ENCODE peak calls at places on chromosome 12, in six cellular contexts. One of them, this sample, is unnamed.

GRCh38 chr12:69490920-69491643 is 20.9 kb downstream of the FRS2 start:
- DNase-seq in GM12878: no peak
- DNase-seq in SK-N-SH: no peak
- DNase-seq in HepG2: no peak
- DNase-seq in K562: no peak
- DNase-seq in HL-60: peak
- DNase-seq in this sample: no peak

GRCh38 chr12:5648692-5649338 is 216.9 kb downstream of the NTF3 start:
- DNase-seq in GM12878: no peak
- DNase-seq in SK-N-SH: no peak
- DNase-seq in HepG2: peak
- DNase-seq in K562: peak
- DNase-seq in HL-60: no peak
- DNase-seq in this sample: peak

GRCh38 chr12:77855548-77855947 is 24.9 kb downstream of the NAV3 start:
- DNase-seq in GM12878: no peak
- DNase-seq in SK-N-SH: peak
- DNase-seq in HepG2: no peak
- DNase-seq in K562: no peak
- DNase-seq in HL-60: no peak
- DNase-seq in this sample: no peak

GRCh38 chr12:21527451-21528180 is 1.5 kb downstream of the SPX start:
- DNase-seq in GM12878: peak
- DNase-seq in SK-N-SH: peak
- DNase-seq in HepG2: no peak
- DNase-seq in K562: no peak
- DNase-seq in HL-60: peak
- DNase-seq in this sample: peak

GRCh38 chr12:84874125-84874824 is 38.3 kb downstream of the SLC6A15 start:
- DNase-seq in GM12878: no peak
- DNase-seq in SK-N-SH: peak
- DNase-seq in HepG2: peak
- DNase-seq in K562: peak
- DNase-seq in HL-60: peak
- DNase-seq in this sample: no peak

GRCh38 chr12:39124768-39125167 is 219.4 kb upstream of the CPNE8 start:
- DNase-seq in GM12878: no peak
- DNase-seq in SK-N-SH: no peak
- DNase-seq in HepG2: no peak
- DNase-seq in K562: no peak
- DNase-seq in HL-60: no peak
- DNase-seq in this sample: no peak

GRCh38 chr12:118429703-118430383 is 53.5 kb downstream of the SUDS3 start:
- DNase-seq in GM12878: no peak
- DNase-seq in SK-N-SH: no peak
- DNase-seq in HepG2: no peak
- DNase-seq in K562: no peak
- DNase-seq in HL-60: no peak
- DNase-seq in this sample: no peak

GRCh38 chr12:52514471-52515318 is 5.5 kb downstream of the KRT5 start:
- DNase-seq in GM12878: no peak
- DNase-seq in SK-N-SH: no peak
- DNase-seq in HepG2: no peak
- DNase-seq in K562: no peak
- DNase-seq in HL-60: no peak
- DNase-seq in this sample: peak

GRCh38 chr12:109981311-109981710 is 14.9 kb downstream of the GIT2 start:
- DNase-seq in GM12878: no peak
- DNase-seq in SK-N-SH: no peak
- DNase-seq in HepG2: no peak
- DNase-seq in K562: no peak
- DNase-seq in HL-60: no peak
- DNase-seq in this sample: no peak

GRCh38 chr12:50620975-50621360 is 116.2 kb downstream of the DIP2B start:
- DNase-seq in GM12878: no peak
- DNase-seq in SK-N-SH: no peak
- DNase-seq in HepG2: no peak
- DNase-seq in K562: no peak
- DNase-seq in HL-60: no peak
- DNase-seq in this sample: no peak

GRCh38 chr12:120394483-120395367 is 25.8 kb upstream of the MSI1 start:
- DNase-seq in GM12878: no peak
- DNase-seq in SK-N-SH: no peak
- DNase-seq in HepG2: no peak
- DNase-seq in K562: no peak
- DNase-seq in HL-60: no peak
- DNase-seq in this sample: peak

GRCh38 chr12:51721281-51721940 is 127.1 kb downstream of the FIGNL2 start:
- DNase-seq in GM12878: no peak
- DNase-seq in SK-N-SH: peak
- DNase-seq in HepG2: no peak
- DNase-seq in K562: peak
- DNase-seq in HL-60: peak
- DNase-seq in this sample: peak

GRCh38 chr12:40522837-40523236 is 169.4 kb upstream of the CNTN1 start:
- DNase-seq in GM12878: no peak
- DNase-seq in SK-N-SH: no peak
- DNase-seq in HepG2: no peak
- DNase-seq in K562: no peak
- DNase-seq in HL-60: no peak
- DNase-seq in this sample: no peak

GRCh38 chr12:70561550-70561949 is 75.7 kb downstream of the PTPRB start:
- DNase-seq in GM12878: no peak
- DNase-seq in SK-N-SH: no peak
- DNase-seq in HepG2: peak
- DNase-seq in K562: no peak
- DNase-seq in HL-60: no peak
- DNase-seq in this sample: no peak

GRCh38 chr12:54038760-54039414 is 6.0 kb downstream of the HOXC5 start:
- DNase-seq in GM12878: no peak
- DNase-seq in SK-N-SH: no peak
- DNase-seq in HepG2: no peak
- DNase-seq in K562: no peak
- DNase-seq in HL-60: no peak
- DNase-seq in this sample: no peak

GRCh38 chr12:89662623-89663022 is 46.0 kb downstream of the ATP2B1 start:
- DNase-seq in GM12878: no peak
- DNase-seq in SK-N-SH: no peak
- DNase-seq in HepG2: no peak
- DNase-seq in K562: no peak
- DNase-seq in HL-60: no peak
- DNase-seq in this sample: no peak

GRCh38 chr12:116880213-116880816 is 926 bp downstream of the HRK start:
- DNase-seq in GM12878: no peak
- DNase-seq in SK-N-SH: peak
- DNase-seq in HepG2: no peak
- DNase-seq in K562: no peak
- DNase-seq in HL-60: no peak
- DNase-seq in this sample: no peak

GRCh38 chr12:11707535-11707934 is 58.1 kb downstream of the ETV6 start:
- DNase-seq in GM12878: no peak
- DNase-seq in SK-N-SH: peak
- DNase-seq in HepG2: no peak
- DNase-seq in K562: no peak
- DNase-seq in HL-60: no peak
- DNase-seq in this sample: no peak

GRCh38 chr12:116346751-116347150 is 69.3 kb upstream of the MED13L start:
- DNase-seq in GM12878: no peak
- DNase-seq in SK-N-SH: no peak
- DNase-seq in HepG2: no peak
- DNase-seq in K562: peak
- DNase-seq in HL-60: no peak
- DNase-seq in this sample: no peak

GRCh38 chr12:5512585-5512970 is 80.7 kb downstream of the NTF3 start:
- DNase-seq in GM12878: no peak
- DNase-seq in SK-N-SH: no peak
- DNase-seq in HepG2: no peak
- DNase-seq in K562: no peak
- DNase-seq in HL-60: no peak
- DNase-seq in this sample: no peak

GRCh38 chr12:38931461-38931860 is 26.1 kb upstream of the CPNE8 start:
- DNase-seq in GM12878: no peak
- DNase-seq in SK-N-SH: no peak
- DNase-seq in HepG2: no peak
- DNase-seq in K562: no peak
- DNase-seq in HL-60: no peak
- DNase-seq in this sample: no peak

GRCh38 chr12:112986291-112986800 is 8.0 kb downstream of the OAS2 start:
- DNase-seq in GM12878: no peak
- DNase-seq in SK-N-SH: no peak
- DNase-seq in HepG2: no peak
- DNase-seq in K562: no peak
- DNase-seq in HL-60: no peak
- DNase-seq in this sample: no peak

GRCh38 chr12:49440031-49440430 is 72.8 kb downstream of the SPATS2 start:
- DNase-seq in GM12878: no peak
- DNase-seq in SK-N-SH: no peak
- DNase-seq in HepG2: peak
- DNase-seq in K562: no peak
- DNase-seq in HL-60: no peak
- DNase-seq in this sample: no peak

GRCh38 chr12:77130193-77130592 is 64.8 kb upstream of the E2F7 start:
- DNase-seq in GM12878: no peak
- DNase-seq in SK-N-SH: no peak
- DNase-seq in HepG2: no peak
- DNase-seq in K562: no peak
- DNase-seq in HL-60: no peak
- DNase-seq in this sample: no peak

GRCh38 chr12:75642226-75642625 is 130.8 kb upstream of the KRR1 start:
- DNase-seq in GM12878: no peak
- DNase-seq in SK-N-SH: no peak
- DNase-seq in HepG2: no peak
- DNase-seq in K562: no peak
- DNase-seq in HL-60: no peak
- DNase-seq in this sample: no peak

GRCh38 chr12:1660304-1661187 is 30.3 kb upstream of the ADIPOR2 start:
- DNase-seq in GM12878: no peak
- DNase-seq in SK-N-SH: no peak
- DNase-seq in HepG2: peak
- DNase-seq in K562: no peak
- DNase-seq in HL-60: peak
- DNase-seq in this sample: no peak
- TF ChIP-seq GABPA in GM12878: no peak
- TF ChIP-seq GABPA in SK-N-SH: no peak
- TF ChIP-seq GABPA in HepG2: no peak
- TF ChIP-seq GABPA in K562: no peak
- TF ChIP-seq GABPA in HL-60: no peak
- TF ChIP-seq GABPA in this sample: no peak

GRCh38 chr12:68063900-68064590 is 74.8 kb downstream of the IFNG-AS1 start:
- DNase-seq in GM12878: no peak
- DNase-seq in SK-N-SH: no peak
- DNase-seq in HepG2: no peak
- DNase-seq in K562: no peak
- DNase-seq in HL-60: no peak
- DNase-seq in this sample: no peak
- TF ChIP-seq GABPA in GM12878: no peak
- TF ChIP-seq GABPA in SK-N-SH: no peak
- TF ChIP-seq GABPA in HepG2: no peak
- TF ChIP-seq GABPA in K562: no peak
- TF ChIP-seq GABPA in HL-60: no peak
- TF ChIP-seq GABPA in this sample: no peak

GRCh38 chr12:10167588-10167987 is 4.3 kb downstream of the OLR1 start:
- DNase-seq in GM12878: no peak
- DNase-seq in SK-N-SH: no peak
- DNase-seq in HepG2: peak
- DNase-seq in K562: no peak
- DNase-seq in HL-60: peak
- DNase-seq in this sample: no peak
- TF ChIP-seq GABPA in GM12878: no peak
- TF ChIP-seq GABPA in SK-N-SH: no peak
- TF ChIP-seq GABPA in HepG2: no peak
- TF ChIP-seq GABPA in K562: no peak
- TF ChIP-seq GABPA in HL-60: no peak
- TF ChIP-seq GABPA in this sample: no peak

DNA sequence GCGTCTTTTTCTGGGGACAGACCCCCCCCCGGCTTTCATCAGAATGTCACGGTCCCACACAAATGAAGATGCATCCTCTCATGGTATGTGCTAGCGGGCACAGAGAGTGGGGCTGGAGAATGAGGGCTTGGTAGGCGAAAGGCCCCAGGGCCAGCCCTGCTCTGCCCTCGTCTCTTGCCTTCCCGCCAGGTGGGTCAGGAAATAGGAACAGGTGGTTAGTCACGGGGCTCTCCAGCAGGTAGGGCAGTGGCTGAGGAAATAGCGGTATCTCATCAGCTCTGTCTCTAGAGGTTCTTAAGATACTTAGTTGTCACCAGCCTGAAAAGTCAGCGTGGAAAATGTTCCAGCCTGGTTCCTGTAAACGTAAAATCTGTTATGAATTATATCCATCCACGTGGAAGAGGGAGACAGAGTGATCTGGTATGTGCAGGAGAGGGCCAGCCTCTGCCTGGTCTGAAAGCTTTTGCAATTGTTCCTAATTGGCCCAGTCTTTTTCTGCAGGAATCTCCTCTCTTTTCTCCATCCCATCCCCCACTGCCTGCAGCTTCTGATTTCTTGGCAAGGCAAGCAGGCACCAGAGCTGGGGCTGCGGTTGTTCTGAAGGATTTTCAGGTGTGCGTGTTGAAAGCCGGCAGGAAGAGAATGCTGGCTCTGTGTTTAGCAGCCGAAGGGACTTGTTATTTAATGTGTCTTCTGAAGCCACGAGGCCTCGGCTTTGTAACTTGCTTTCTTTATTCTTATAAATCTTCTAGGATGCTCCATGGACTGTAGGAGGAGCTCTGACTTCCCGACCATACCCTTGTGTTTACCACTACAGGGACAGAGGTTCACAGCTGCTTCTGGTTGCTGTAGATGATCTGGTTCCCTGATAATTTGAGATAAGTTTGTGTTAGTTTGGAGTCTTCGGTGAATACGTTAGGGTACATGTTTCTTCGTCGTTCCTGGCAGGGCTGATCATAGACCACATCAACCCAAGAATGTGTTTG is 131.1 kb downstream of the CACNA1C start:
- DNase-seq in GM12878: no peak
- DNase-seq in SK-N-SH: peak
- DNase-seq in HepG2: peak
- DNase-seq in K562: no peak
- DNase-seq in HL-60: no peak
- DNase-seq in this sample: no peak
- TF ChIP-seq GABPA in GM12878: no peak
- TF ChIP-seq GABPA in SK-N-SH: no peak
- TF ChIP-seq GABPA in HepG2: no peak
- TF ChIP-seq GABPA in K562: no peak
- TF ChIP-seq GABPA in HL-60: no peak
- TF ChIP-seq GABPA in this sample: no peak

GRCh38 chr12:106275458-106275857 is 27.1 kb upstream of the TCP11L2 start:
- DNase-seq in GM12878: no peak
- DNase-seq in SK-N-SH: no peak
- DNase-seq in HepG2: no peak
- DNase-seq in K562: no peak
- DNase-seq in HL-60: no peak
- DNase-seq in this sample: no peak
- TF ChIP-seq GABPA in GM12878: no peak
- TF ChIP-seq GABPA in SK-N-SH: no peak
- TF ChIP-seq GABPA in HepG2: no peak
- TF ChIP-seq GABPA in K562: no peak
- TF ChIP-seq GABPA in HL-60: no peak
- TF ChIP-seq GABPA in this sample: no peak

GRCh38 chr12:95790912-95791849 is 617 bp upstream of the NTN4 start:
- DNase-seq in GM12878: no peak
- DNase-seq in SK-N-SH: no peak
- DNase-seq in HepG2: no peak
- DNase-seq in K562: no peak
- DNase-seq in HL-60: no peak
- DNase-seq in this sample: peak
- TF ChIP-seq GABPA in GM12878: no peak
- TF ChIP-seq GABPA in SK-N-SH: no peak
- TF ChIP-seq GABPA in HepG2: no peak
- TF ChIP-seq GABPA in K562: no peak
- TF ChIP-seq GABPA in HL-60: no peak
- TF ChIP-seq GABPA in this sample: no peak